ENCODE peak calls at places on chromosomes 1 and 21, in six cellular contexts. I, P, H, K, O and L are unnamed samples.
A peak's percentile ranks its signal among the peaks of the same experiment; 100 is the strongest.

GRCh38 chr1:232456720-232457119 is 173.2 kb downstream of the SIPA1L2 start:
- ATAC-seq in I (no peak), P (no peak), H (no peak), K (no peak), O (no peak), L (no peak)

GRCh38 chr1:170309389-170310013 is 163.7 kb downstream of the NTMT2 start:
- ATAC-seq in I (no peak), P (peak; percentile 62), H (no peak), K (no peak), O (no peak), L (peak; percentile 48)

GRCh38 chr1:25100151-25100841 is 132.0 kb downstream of the SYF2 start:
- ATAC-seq in I (no peak), P (no peak), H (peak; percentile 17), K (no peak), O (no peak), L (no peak)

GRCh38 chr1:164466429-164466828 is 92.6 kb upstream of the PBX1 start:
- ATAC-seq in I (peak; percentile 67), P (no peak), H (no peak), K (no peak), O (no peak), L (no peak)

GRCh38 chr21:39142972-39143371 is 40.3 kb downstream of the PSMG1 start:
- ATAC-seq in I (no peak), P (no peak), H (no peak), K (no peak), O (no peak), L (no peak)

GRCh38 chr1:94903318-94904009 is 23.4 kb downstream of the CNN3 start:
- ATAC-seq in I (no peak), P (no peak), H (no peak), K (peak; percentile 39), O (no peak), L (no peak)

GRCh38 chr1:31839662-31840343 is 24.0 kb upstream of the SPOCD1 start:
- ATAC-seq in I (no peak), P (no peak), H (no peak), K (no peak), O (no peak), L (no peak)

GRCh38 chr21:36310016-36310415 is 10.0 kb upstream of the MORC3 start:
- ATAC-seq in I (no peak), P (no peak), H (peak; percentile 100), K (no peak), O (no peak), L (no peak)

GRCh38 chr1:44237721-44238457 is 24.6 kb downstream of the DMAP1 start:
- ATAC-seq in I (peak; percentile 83), P (no peak), H (peak; percentile 76), K (peak; percentile 99), O (peak; percentile 20), L (peak; percentile 48)

GRCh38 chr1:178470411-178470960 is 26.3 kb downstream of the CLEC20A start:
- ATAC-seq in I (peak; percentile 65), P (peak; percentile 72), H (no peak), K (no peak), O (no peak), L (no peak)

GRCh38 chr1:234089396-234089795 is 184.9 kb downstream of the SLC35F3 start:
- ATAC-seq in I (peak; percentile 63), P (no peak), H (peak; percentile 63), K (peak; percentile 82), O (peak; percentile 79), L (no peak)

GRCh38 chr21:35525443-35525842 is 476.3 kb upstream of the RUNX1 start:
- ATAC-seq in I (no peak), P (no peak), H (no peak), K (no peak), O (no peak), L (no peak)

GRCh38 chr1:38559180-38559874 is 300.2 kb downstream of the RRAGC start:
- ATAC-seq in I (no peak), P (peak; percentile 66), H (peak; percentile 84), K (no peak), O (no peak), L (no peak)

GRCh38 chr1:48670234-48671020 is 106.3 kb downstream of the BEND5 start:
- ATAC-seq in I (no peak), P (no peak), H (no peak), K (no peak), O (no peak), L (no peak)

GRCh38 chr1:64616039-64616438 is 128.8 kb upstream of the RAVER2 start:
- ATAC-seq in I (no peak), P (no peak), H (no peak), K (no peak), O (no peak), L (no peak)

GRCh38 chr1:213997772-213998107 is 10.0 kb downstream of the PROX1 start:
- ATAC-seq in I (no peak), P (peak; percentile 22), H (no peak), K (no peak), O (peak; percentile 41), L (no peak)

GRCh38 chr21:46540087-46540710 is 64.7 kb downstream of the S100B start:
- ATAC-seq in I (no peak), P (no peak), H (no peak), K (no peak), O (no peak), L (no peak)

GRCh38 chr1:201760516-201760915 is 68.4 kb upstream of the IPO9 start:
- ATAC-seq in I (no peak), P (no peak), H (no peak), K (no peak), O (no peak), L (no peak)

GRCh38 chr21:33330726-33331125 is 6.0 kb downstream of the IFNAR1 start:
- ATAC-seq in I (no peak), P (peak; percentile 38), H (peak; percentile 55), K (peak; percentile 40), O (no peak), L (no peak)

GRCh38 chr1:77504986-77505385 is 177.5 kb downstream of the ZZZ3 start:
- ATAC-seq in I (no peak), P (no peak), H (peak; percentile 56), K (no peak), O (no peak), L (no peak)

DNA sequence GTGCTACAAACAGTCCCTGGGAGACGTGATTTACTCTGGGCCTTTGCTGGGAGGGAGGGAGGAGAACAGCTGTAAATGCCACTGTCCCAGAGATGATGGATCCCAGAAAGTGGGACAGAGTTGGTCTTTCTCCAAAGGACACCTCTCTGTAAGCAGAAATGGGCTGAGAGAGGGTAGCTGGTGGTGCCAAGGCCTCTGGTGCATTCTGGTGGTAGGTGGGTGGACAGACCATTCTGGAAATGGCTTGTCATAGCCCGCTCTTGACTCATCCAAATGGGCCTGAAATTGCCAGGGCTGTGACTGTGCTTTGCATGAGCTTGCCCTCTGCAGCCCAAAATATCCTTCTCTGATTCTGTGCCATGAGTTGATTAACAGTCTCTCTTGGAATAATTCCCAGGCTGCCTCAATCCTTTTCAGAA is 36.1 kb downstream of the CCDC185 start:
- ATAC-seq in I (no peak), P (no peak), H (no peak), K (no peak), O (no peak), L (peak; percentile 49)
- TF ChIP-seq EP300 in I (no peak), P (no peak), H (no peak), K (no peak), O (no peak), L (no peak)

DNA sequence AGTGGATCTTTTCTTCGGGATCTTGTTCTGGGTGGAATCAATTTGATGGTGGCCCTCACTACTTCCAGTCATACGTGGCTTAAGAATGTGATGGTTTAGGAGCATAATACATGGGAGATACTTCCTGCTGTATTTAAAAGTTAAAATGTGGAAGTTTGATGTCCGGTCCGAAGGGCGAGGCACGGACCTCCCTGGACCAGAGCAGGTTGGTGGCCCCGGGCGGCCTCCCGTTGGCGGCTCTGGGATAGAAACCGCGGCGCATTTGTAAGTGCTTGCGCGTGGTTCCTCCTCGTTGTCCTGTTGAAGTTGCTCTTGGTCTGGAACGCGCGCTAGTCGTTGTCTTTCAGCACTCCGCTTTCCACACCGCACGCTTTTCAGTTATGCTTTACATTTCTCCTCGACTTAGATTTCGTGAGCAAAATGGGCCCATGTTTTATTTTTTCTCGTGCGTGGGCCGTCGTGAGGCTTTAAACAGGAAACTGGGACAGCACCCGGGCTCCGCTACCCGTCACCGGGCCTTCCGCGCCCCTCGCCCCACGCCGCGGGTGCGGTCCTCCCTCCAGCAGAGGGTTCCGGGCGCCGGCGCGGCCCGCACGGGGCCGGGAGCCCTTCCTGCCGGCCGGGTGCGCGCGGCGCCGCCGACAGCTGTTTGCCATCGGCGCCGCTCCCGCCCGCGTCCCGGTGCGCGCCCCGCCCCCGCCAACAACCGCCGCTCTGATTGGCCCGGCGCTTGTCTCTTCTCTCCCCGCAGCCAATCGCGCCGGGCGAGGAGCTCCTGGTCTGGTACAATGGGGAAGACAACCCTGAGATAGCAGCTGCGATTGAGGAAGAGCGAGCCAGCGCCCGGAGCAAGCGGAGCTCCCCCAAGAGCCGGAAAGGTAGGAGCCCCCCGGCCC is 48.9 kb downstream of the PRDM2 start:
- ATAC-seq in I (peak; percentile 98), P (peak; percentile 96), H (peak; percentile 87), K (peak; percentile 93), O (peak; percentile 95), L (peak; percentile 99)
- TF ChIP-seq EP300 in I (no peak), P (no peak), H (no peak), K (no peak), O (no peak), L (no peak)

DNA sequence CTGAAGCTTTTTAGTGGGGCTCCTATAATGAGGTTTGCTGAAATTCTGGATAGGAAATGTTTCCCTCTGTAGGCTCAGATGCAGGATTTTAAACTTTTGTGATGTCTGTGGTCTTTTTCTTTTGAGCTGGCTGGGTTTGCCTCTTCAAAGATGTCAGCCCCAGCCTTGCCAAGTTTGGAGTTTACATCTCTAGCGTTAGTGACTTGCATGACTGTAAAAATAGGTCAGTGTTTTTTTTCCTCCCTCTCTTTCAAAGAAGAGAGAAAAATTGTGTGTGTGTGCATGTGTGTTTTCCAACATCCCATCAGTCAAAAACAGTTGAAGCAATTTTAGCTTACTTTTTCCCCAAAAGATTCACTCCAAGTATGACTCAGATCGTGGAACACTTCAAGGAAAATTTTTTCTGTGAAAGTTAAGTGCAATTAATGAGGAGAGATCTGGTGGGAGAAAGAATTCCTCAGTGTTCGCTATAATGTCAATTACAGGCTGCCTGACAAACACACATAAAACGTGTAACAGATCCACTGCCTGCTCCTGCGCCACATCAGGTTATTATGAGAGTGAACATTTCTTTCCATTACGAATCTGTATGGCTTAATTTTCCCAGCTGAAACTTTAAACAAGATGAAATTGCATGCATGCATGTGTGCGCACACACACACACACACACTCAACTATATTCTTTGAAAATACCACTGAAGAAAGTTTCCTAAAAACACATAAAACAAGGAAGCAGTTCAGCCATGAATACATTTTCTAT is 55.6 kb downstream of the TLR5 start:
- ATAC-seq in I (no peak), P (no peak), H (no peak), K (no peak), O (no peak), L (no peak)
- TF ChIP-seq EP300 in I (no peak), P (no peak), H (no peak), K (no peak), O (no peak), L (no peak)

DNA sequence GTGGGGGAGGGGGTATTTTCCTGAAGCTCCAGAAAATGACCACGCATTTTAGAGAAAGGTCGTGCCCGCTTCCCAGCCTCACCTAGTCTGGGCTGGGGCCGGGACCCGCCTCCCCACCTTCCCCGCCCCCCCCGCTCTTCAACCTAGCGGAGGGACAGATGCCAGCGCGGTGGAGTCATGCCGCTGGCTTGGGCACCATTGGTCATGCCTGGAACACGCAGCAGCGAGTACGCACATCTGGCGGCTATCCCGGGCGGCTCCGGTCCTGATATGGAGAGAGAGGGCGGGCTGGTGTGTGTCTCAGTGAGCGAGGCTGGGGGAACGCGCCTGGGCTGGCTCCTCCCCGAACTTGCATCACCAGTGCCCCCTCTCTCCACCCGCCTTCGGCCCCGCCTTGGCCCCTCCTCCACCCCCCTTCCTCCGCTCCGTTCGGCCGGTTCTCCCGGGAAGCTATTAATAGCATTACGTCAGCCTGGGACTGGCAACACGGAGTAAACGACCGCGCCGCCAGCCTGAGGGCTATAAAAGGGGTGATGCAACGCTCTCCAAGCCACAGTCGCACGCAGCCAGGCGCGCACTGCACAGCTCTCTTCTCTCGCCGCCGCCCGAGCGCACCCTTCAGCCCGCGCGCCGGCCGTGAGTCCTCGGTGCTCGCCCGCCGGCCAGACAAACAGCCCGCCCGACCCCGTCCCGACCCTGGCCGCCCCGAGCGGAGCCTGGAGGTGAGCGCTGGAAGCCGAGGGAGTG is at the start of gene ATF3:
- ATAC-seq in I (peak; percentile 84), P (peak; percentile 98), H (peak; percentile 80), K (peak; percentile 90), O (peak; percentile 88), L (peak; percentile 94)
- TF ChIP-seq EP300 in I (peak; percentile 65), P (peak; percentile 93), H (peak; percentile 9), K (peak; percentile 81), O (peak; percentile 27), L (no peak)